ENCODE peak calls at places on chromosomes 2 and 18, in four cellular contexts. V is H1, G is K562, Y is SK-N-SH. J is an unnamed sample.

GRCh38 chr2:183610724-183611123 is 486.5 kb downstream of the NUP35 start:
- DNase-seq in V (no peak), G (no peak), Y (no peak), J (no peak)

GRCh38 chr2:218956039-218956438 is 3.4 kb upstream of the CDK5R2 start:
- DNase-seq in V (no peak), G (no peak), Y (no peak), J (no peak)

GRCh38 chr18:22710628-22711380 is 222.3 kb upstream of the RBBP8 start:
- DNase-seq in V (no peak), G (no peak), Y (peak), J (peak)

GRCh38 chr18:53698907-53699306 is 525.6 kb downstream of the MBD2 start:
- DNase-seq in V (no peak), G (no peak), Y (peak), J (no peak)

GRCh38 chr2:30956995-30957394 is 149.7 kb upstream of the CAPN13 start:
- DNase-seq in V (no peak), G (no peak), Y (no peak), J (no peak)

GRCh38 chr2:157933549-157933948 is 57.4 kb upstream of the ACVR1 start:
- DNase-seq in V (no peak), G (no peak), Y (no peak), J (no peak)

GRCh38 chr2:232609607-232610006 is 23.8 kb upstream of the EFHD1 start:
- DNase-seq in V (no peak), G (no peak), Y (no peak), J (no peak)

GRCh38 chr2:10208736-10209135 is 86.2 kb downstream of the RRM2 start:
- DNase-seq in V (no peak), G (no peak), Y (no peak), J (no peak)

GRCh38 chr18:39462436-39462835 is 1896.8 kb upstream of the CELF4 start:
- DNase-seq in V (no peak), G (no peak), Y (no peak), J (no peak)

GRCh38 chr18:8630546-8630945 is 21.3 kb downstream of the RAB12 start:
- DNase-seq in V (no peak), G (no peak), Y (no peak), J (no peak)

GRCh38 chr2:21944536-21944935 is 820.8 kb downstream of the TDRD15 start:
- DNase-seq in V (no peak), G (no peak), Y (no peak), J (no peak)

GRCh38 chr2:65076345-65076710 is 20.1 kb downstream of the CEP68 start:
- DNase-seq in V (no peak), G (no peak), Y (no peak), J (no peak)

GRCh38 chr2:45674035-45674791 is 22.7 kb downstream of the PRKCE start:
- DNase-seq in V (no peak), G (no peak), Y (no peak), J (no peak)

GRCh38 chr2:100211517-100211916 is 69.1 kb upstream of the AFF3 start:
- DNase-seq in V (no peak), G (no peak), Y (no peak), J (no peak)

GRCh38 chr2:150621800-150622199 is 134.3 kb upstream of the RND3 start:
- DNase-seq in V (no peak), G (no peak), Y (no peak), J (no peak)

GRCh38 chr2:46135936-46136335 is 161.3 kb upstream of the EPAS1 start:
- DNase-seq in V (no peak), G (no peak), Y (no peak), J (no peak)

GRCh38 chr2:1051075-1051474 is 100.4 kb downstream of the SNTG2 start:
- DNase-seq in V (no peak), G (no peak), Y (peak), J (no peak)

GRCh38 chr2:69305712-69306611 is 81.1 kb downstream of the GFPT1 start:
- DNase-seq in V (no peak), G (no peak), Y (peak), J (no peak)

GRCh38 chr2:85705680-85706039 is 11.5 kb downstream of the GNLY start:
- DNase-seq in V (no peak), G (no peak), Y (no peak), J (no peak)

GRCh38 chr18:50401888-50402287 is 27.0 kb downstream of the SKA1 start:
- DNase-seq in V (no peak), G (peak), Y (peak), J (peak)

GRCh38 chr18:59783138-59783537 is 85.9 kb upstream of the CCBE1 start:
- DNase-seq in V (no peak), G (peak), Y (peak), J (no peak)

GRCh38 chr2:71465356-71465755 is 12.0 kb downstream of the DYSF start:
- DNase-seq in V (no peak), G (no peak), Y (no peak), J (no peak)

GRCh38 chr2:2189112-2189398 is 142.0 kb downstream of the MYT1L start:
- DNase-seq in V (no peak), G (no peak), Y (no peak), J (no peak)

GRCh38 chr2:40228296-40228695 is 223.6 kb downstream of the SLC8A1 start:
- DNase-seq in V (no peak), G (no peak), Y (no peak), J (no peak)

GRCh38 chr2:186098821-186099220 is 360.2 kb downstream of the FSIP2 start:
- DNase-seq in V (no peak), G (no peak), Y (no peak), J (no peak)

GRCh38 chr2:128623776-128624424 is 305.2 kb upstream of the HS6ST1 start:
- DNase-seq in V (no peak), G (no peak), Y (no peak), J (no peak)

GRCh38 chr2:185374878-185375277 is 363.7 kb upstream of the FSIP2 start:
- DNase-seq in V (no peak), G (no peak), Y (no peak), J (no peak)

GRCh38 chr2:187985923-187986322 is 305.8 kb upstream of the GULP1 start:
- DNase-seq in V (no peak), G (no peak), Y (no peak), J (no peak)

GRCh38 chr18:68623342-68623741 is 91.6 kb downstream of the TMX3 start:
- DNase-seq in V (peak), G (peak), Y (peak), J (no peak)

GRCh38 chr18:37429768-37430167 is 135.8 kb downstream of the CELF4 start:
- DNase-seq in V (no peak), G (no peak), Y (no peak), J (no peak)

GRCh38 chr2:173571021-173571821 is 216.5 kb downstream of the CDCA7 start:
- DNase-seq in V (no peak), G (peak), Y (peak), J (no peak)

GRCh38 chr2:166057363-166058169 is 70.3 kb downstream of the SCN1A start:
- DNase-seq in V (no peak), G (peak), Y (no peak), J (no peak)

GRCh38 chr18:12886498-12887126 is 2.6 kb upstream of the PTPN2 start:
- DNase-seq in V (no peak), G (no peak), Y (peak), J (no peak)

GRCh38 chr2:123916512-123916911 is 108.6 kb upstream of the CNTNAP5 start:
- DNase-seq in V (no peak), G (no peak), Y (peak), J (no peak)

GRCh38 chr2:144937899-144938298 is 418.0 kb upstream of the ZEB2 start:
- DNase-seq in V (no peak), G (no peak), Y (no peak), J (peak)

GRCh38 chr2:144937066-144937465 is 417.1 kb upstream of the ZEB2 start:
- DNase-seq in V (no peak), G (no peak), Y (no peak), J (no peak)

GRCh38 chr2:144941743-144942488 is 422.0 kb upstream of the ZEB2 start:
- DNase-seq in V (no peak), G (no peak), Y (no peak), J (no peak)

GRCh38 chr2:144938308-144938709 is 418.4 kb upstream of the ZEB2 start:
- DNase-seq in V (no peak), G (peak), Y (peak), J (no peak)

GRCh38 chr2:144939590-144939989 is 419.7 kb upstream of the ZEB2 start:
- DNase-seq in V (no peak), G (no peak), Y (peak), J (no peak)
- TF ChIP-seq EP300 in V (no peak), G (no peak), Y (no peak), J (no peak)

DNA sequence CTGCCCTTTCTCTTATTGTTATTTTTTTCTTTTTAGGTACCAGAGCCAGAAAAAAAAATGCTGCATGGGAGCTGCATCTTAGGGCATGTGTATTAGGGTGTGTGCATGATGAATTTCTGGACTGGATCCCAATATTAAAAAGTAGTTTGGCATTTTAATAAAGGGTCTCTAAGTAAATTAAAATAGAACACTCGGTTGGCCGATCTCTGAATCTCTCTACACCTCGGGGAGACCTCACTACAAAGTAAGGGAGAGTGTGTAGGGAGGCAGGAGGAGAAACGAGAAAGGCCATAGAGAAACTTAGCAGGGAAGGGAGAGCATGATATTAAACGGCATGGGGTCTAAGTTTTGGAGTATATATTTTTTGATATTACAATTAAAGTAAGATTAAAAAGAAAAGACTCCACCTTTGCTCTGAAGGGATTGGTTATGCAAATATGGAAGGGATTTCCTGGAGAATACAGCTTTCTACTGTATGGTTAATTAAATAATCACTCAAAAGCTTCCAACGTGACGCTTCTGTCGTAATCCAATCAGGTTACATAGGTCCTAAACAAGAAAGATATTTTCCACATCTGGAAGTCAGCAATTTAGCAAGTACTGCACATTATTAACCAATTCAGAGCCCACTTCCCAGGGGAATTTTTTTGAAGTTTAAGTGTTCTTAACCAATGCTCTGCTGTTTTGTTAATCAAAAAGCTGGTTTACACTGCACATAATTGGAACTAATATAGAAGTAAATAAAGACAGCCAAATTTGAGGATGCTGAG is 984 bp upstream of the ZEB2 start:
- DNase-seq in V (no peak), G (no peak), Y (no peak), J (no peak)
- H3K4me3 ChIP-seq in V (no peak), G (no peak), Y (peak), J (peak)

GRCh38 chr2:106285237-106285829 is 91.2 kb upstream of the UXS1 start:
- DNase-seq in V (no peak), G (no peak), Y (no peak), J (no peak)

GRCh38 chr2:106284255-106284654 is 90.2 kb upstream of the UXS1 start:
- DNase-seq in V (no peak), G (no peak), Y (no peak), J (no peak)

GRCh38 chr2:106282816-106283215 is 88.7 kb upstream of the UXS1 start:
- DNase-seq in V (no peak), G (no peak), Y (no peak), J (no peak)

GRCh38 chr2:106280653-106281202 is 86.6 kb upstream of the UXS1 start:
- DNase-seq in V (no peak), G (no peak), Y (no peak), J (no peak)

GRCh38 chr2:106284691-106285202 is 90.6 kb upstream of the UXS1 start:
- DNase-seq in V (no peak), G (no peak), Y (no peak), J (no peak)
- TF ChIP-seq EP300 in V (no peak), G (no peak), Y (no peak), J (no peak)

DNA sequence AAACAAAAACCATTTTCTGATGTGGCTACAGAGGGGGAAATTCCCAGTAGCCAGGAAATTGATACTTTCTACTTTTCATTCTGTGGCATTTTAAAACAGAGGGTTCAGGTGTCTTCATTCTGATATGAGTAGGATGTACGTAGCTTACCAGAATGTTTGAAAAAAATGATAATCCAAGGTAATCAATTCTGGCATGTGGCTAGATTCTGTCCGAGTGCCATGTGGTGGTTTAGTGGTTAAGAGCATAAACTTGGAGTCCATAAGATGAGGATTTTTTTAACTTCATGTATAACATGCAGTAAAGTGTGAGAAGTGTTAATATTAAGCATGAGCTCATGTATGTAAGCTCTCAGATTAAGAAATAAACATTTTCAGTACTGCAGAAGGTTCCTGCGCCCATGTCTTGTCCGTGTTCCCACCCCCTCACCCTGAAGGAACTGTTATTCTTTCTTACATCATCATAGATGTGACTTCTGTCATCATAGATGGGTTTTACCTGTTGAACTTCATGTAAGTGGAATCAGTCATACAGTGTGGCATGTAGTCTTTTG is 4.5 kb downstream of the B3GNT2 start:
- DNase-seq in V (no peak), G (no peak), Y (no peak), J (no peak)
- H3K4me3 ChIP-seq in V (no peak), G (no peak), Y (no peak), J (no peak)